ENCODE peak calls at places on chromosomes 7 and 10, in seven cellular contexts. Y is left lung, I is SK-N-SH, H is mucosa of descending colon, X is thyroid gland, C is OCI-LY7, B is fibroblast of the aortic adventitia. F is an unnamed sample.

GRCh38 chr7:153301908-153302307 is 542.4 kb downstream of the ACTR3B start:
- DNase-seq in Y (no peak), I (no peak), H (no peak), X (no peak), C (no peak), B (no peak), F (no peak)

GRCh38 chr10:71796749-71797405 is 23.6 kb upstream of the VSIR start:
- DNase-seq in Y (no peak), I (no peak), H (no peak), X (no peak), C (peak), B (no peak), F (peak)

GRCh38 chr10:69901022-69901421 is 99.3 kb downstream of the COL13A1 start:
- DNase-seq in Y (no peak), I (no peak), H (no peak), X (no peak), C (no peak), B (no peak), F (no peak)

GRCh38 chr10:114541081-114541833 is 116.8 kb downstream of the ABLIM1 start:
- DNase-seq in Y (no peak), I (no peak), H (peak), X (no peak), C (peak), B (peak), F (no peak)

GRCh38 chr7:26090927-26091519 is 61.0 kb upstream of the NFE2L3 start:
- DNase-seq in Y (no peak), I (peak), H (peak), X (no peak), C (peak), B (peak), F (no peak)

GRCh38 chr7:73899731-73900142 is 38.8 kb downstream of the TMEM270 start:
- DNase-seq in Y (no peak), I (no peak), H (peak), X (peak), C (no peak), B (peak), F (no peak)

GRCh38 chr10:74058658-74059057 is 60.7 kb downstream of the VCL start:
- DNase-seq in Y (no peak), I (no peak), H (peak), X (peak), C (peak), B (no peak), F (no peak)

GRCh38 chr10:5723692-5724091 is 39.1 kb downstream of the TASOR2 start:
- DNase-seq in Y (no peak), I (no peak), H (no peak), X (no peak), C (no peak), B (no peak), F (no peak)

GRCh38 chr7:35731349-35731748 is 36.4 kb upstream of the HERPUD2 start:
- DNase-seq in Y (no peak), I (no peak), H (no peak), X (no peak), C (no peak), B (no peak), F (no peak)

GRCh38 chr7:87316846-87317545 is 28.5 kb upstream of the CROT start:
- DNase-seq in Y (no peak), I (no peak), H (peak), X (no peak), C (no peak), B (peak), F (no peak)

GRCh38 chr10:60258429-60258797 is 131.3 kb downstream of the ANK3 start:
- DNase-seq in Y (no peak), I (no peak), H (no peak), X (no peak), C (no peak), B (no peak), F (no peak)

GRCh38 chr7:142954680-142955268 is 7.4 kb downstream of the KEL start:
- DNase-seq in Y (no peak), I (no peak), H (no peak), X (no peak), C (peak), B (no peak), F (no peak)

GRCh38 chr7:77205706-77206105 is 6.1 kb upstream of the FGL2 start:
- DNase-seq in Y (no peak), I (no peak), H (no peak), X (no peak), C (no peak), B (no peak), F (no peak)

GRCh38 chr7:1669954-1670893 is at the start of gene ELFN1:
- DNase-seq in Y (peak), I (peak), H (no peak), X (no peak), C (no peak), B (peak), F (peak)

GRCh38 chr7:5591547-5591899 is 167.9 kb upstream of the TNRC18 start:
- DNase-seq in Y (peak), I (peak), H (no peak), X (no peak), C (no peak), B (peak), F (peak)

GRCh38 chr10:42933454-42934340 is 143.2 kb upstream of the RET start:
- DNase-seq in Y (no peak), I (peak), H (peak), X (peak), C (no peak), B (peak), F (no peak)

GRCh38 chr7:1961776-1962276 is 270.9 kb downstream of the MAD1L1 start:
- DNase-seq in Y (peak), I (no peak), H (no peak), X (no peak), C (no peak), B (peak), F (no peak)

GRCh38 chr10:127874966-127875765 is 17.6 kb downstream of the CLRN3 start:
- DNase-seq in Y (no peak), I (no peak), H (no peak), X (no peak), C (no peak), B (no peak), F (no peak)

GRCh38 chr7:366171-366916 is 76.4 kb downstream of the FOXL3 start:
- DNase-seq in Y (no peak), I (peak), H (no peak), X (no peak), C (no peak), B (no peak), F (no peak)

GRCh38 chr10:50603151-50603850 is 20.5 kb downstream of the SGMS1 start:
- DNase-seq in Y (no peak), I (no peak), H (no peak), X (no peak), C (no peak), B (no peak), F (no peak)

GRCh38 chr10:17805921-17806577 is 3.1 kb upstream of the MRC1 start:
- DNase-seq in Y (no peak), I (no peak), H (no peak), X (no peak), C (peak), B (no peak), F (no peak)
- TF ChIP-seq CTCF in Y (no peak), I (no peak), H (no peak), X (no peak), C (peak), B (no peak), F (no peak)

GRCh38 chr10:84424731-84425165 is 96.4 kb downstream of the CCSER2 start:
- DNase-seq in Y (peak), I (peak), H (peak), X (peak), C (no peak), B (peak), F (no peak)
- H3K4me3 ChIP-seq in Y (peak), I (peak), H (no peak), X (peak), C (no peak), B (peak), F (no peak)

DNA sequence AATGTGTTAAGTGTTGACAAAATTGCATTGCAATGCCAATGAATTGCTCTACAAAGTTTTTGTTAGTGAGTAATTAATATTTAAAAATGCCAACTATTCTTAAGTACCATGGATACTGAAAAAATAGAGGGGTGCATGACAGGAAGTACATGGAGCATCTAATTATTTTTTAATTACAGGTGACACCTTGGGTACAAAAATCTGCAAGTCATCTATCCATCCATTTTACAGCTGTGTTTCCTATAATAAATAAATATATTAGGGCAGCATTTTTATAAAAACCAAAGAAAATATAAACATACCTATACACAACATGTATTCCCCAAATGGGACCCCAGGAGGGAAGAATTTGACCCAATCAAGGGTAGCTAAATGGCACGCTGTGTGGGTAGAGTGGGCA is 304.6 kb downstream of the XPNPEP1 start:
- DNase-seq in Y (no peak), I (no peak), H (no peak), X (no peak), C (no peak), B (no peak), F (no peak)
- TF ChIP-seq CTCF in Y (no peak), I (no peak), H (no peak), X (no peak), C (no peak), B (no peak), F (no peak)

GRCh38 chr7:18548569-18548968 is 53.0 kb downstream of the HDAC9 start:
- DNase-seq in Y (no peak), I (no peak), H (no peak), X (no peak), C (no peak), B (no peak), F (no peak)

GRCh38 chr7:18550574-18550973 is 55.0 kb downstream of the HDAC9 start:
- DNase-seq in Y (no peak), I (no peak), H (no peak), X (no peak), C (no peak), B (no peak), F (no peak)

GRCh38 chr7:18547509-18548187 is 52.1 kb downstream of the HDAC9 start:
- DNase-seq in Y (no peak), I (no peak), H (no peak), X (no peak), C (no peak), B (no peak), F (no peak)

GRCh38 chr7:18541871-18542212 is 46.3 kb downstream of the HDAC9 start:
- DNase-seq in Y (no peak), I (no peak), H (no peak), X (no peak), C (no peak), B (no peak), F (no peak)

GRCh38 chr7:18546576-18546975 is 51.0 kb downstream of the HDAC9 start:
- DNase-seq in Y (no peak), I (no peak), H (no peak), X (no peak), C (no peak), B (no peak), F (no peak)
- H3K4me3 ChIP-seq in Y (no peak), I (no peak), H (no peak), X (no peak), C (no peak), B (no peak), F (no peak)

DNA sequence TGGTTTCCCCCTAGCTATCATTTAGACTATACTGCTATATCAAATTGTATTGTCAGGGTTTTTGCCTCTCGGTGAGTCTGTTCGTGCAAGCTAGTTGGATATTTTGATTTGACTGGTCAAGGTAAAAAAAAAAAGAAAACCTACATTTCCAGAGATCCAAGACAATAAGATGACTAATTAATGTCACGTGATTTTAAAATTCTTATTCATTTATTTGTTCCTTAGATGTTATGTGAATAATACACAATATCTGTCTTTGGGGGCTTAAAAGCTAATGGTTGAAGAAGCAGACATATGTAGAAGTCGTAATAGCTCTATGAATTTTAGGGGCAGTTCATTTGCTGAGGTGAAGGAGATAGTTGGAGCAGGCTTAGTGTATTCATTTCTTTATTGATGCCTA is 191.1 kb downstream of the KCND2 start:
- DNase-seq in Y (no peak), I (no peak), H (no peak), X (no peak), C (no peak), B (no peak), F (no peak)
- TF ChIP-seq CTCF in Y (no peak), I (no peak), H (no peak), X (no peak), C (no peak), B (no peak), F (no peak)